ENCODE peak calls at places on chromosomes 13 and 19, in seven cellular contexts. R is nephron progenitor cell; W is NCI-H1930; K is GM12865; Q is activated naive CD8-positive, alpha-beta T cell treated with anti-CD3 and anti-CD28 coated beads, Interleukin-2, amount 50 U/mL, for 24 hours; C is KBM-7; H is T-cell. T is an unnamed sample.

GRCh38 chr19:58578430-58578925 is 5.3 kb upstream of the MZF1 start:
- DNase-seq in R (no peak), K (no peak), H (no peak), C (no peak), W (no peak), Q (no peak), T (no peak)

GRCh38 chr19:15393963-15394362 is 14.4 kb upstream of the AKAP8 start:
- DNase-seq in Q (no peak), W (no peak), K (no peak), R (no peak), C (no peak), H (no peak), T (no peak)

GRCh38 chr19:835201-835810 is 5.5 kb upstream of the PRTN3 start:
- DNase-seq in C (no peak), K (no peak), Q (no peak), H (no peak), R (no peak), W (no peak), T (no peak)

GRCh38 chr19:17448190-17448967 is at the start of gene TMEM221:
- DNase-seq in C (peak), R (peak), K (peak), H (peak), W (no peak), Q (peak), T (peak)

GRCh38 chr19:44544031-44544430 is 14.6 kb upstream of the CEACAM20 start:
- DNase-seq in H (no peak), K (no peak), W (no peak), R (no peak), C (no peak), Q (no peak), T (no peak)

GRCh38 chr19:47124937-47125668 is 5.5 kb upstream of the SAE1 start:
- DNase-seq in R (no peak), Q (no peak), W (peak), K (peak), C (peak), H (no peak), T (no peak)

GRCh38 chr13:73142091-73142490 is 83.3 kb downstream of the KLF5 start:
- DNase-seq in R (no peak), K (no peak), C (no peak), W (no peak), Q (no peak), H (no peak), T (no peak)

GRCh38 chr19:49502866-49503581 is 6.8 kb downstream of the RPS11 start:
- DNase-seq in Q (no peak), W (peak), C (peak), R (no peak), K (peak), H (peak), T (peak)

GRCh38 chr19:1070931-1071791 is 4.2 kb downstream of the ARHGAP45 start:
- DNase-seq in C (no peak), W (no peak), Q (no peak), H (no peak), K (no peak), R (peak), T (no peak)

GRCh38 chr19:57395710-57396109 is 6.1 kb downstream of the ZNF548 start:
- DNase-seq in Q (no peak), R (no peak), H (no peak), W (no peak), K (no peak), C (no peak), T (no peak)

GRCh38 chr13:78608254-78608704 is 4.9 kb upstream of the POU4F1 start:
- DNase-seq in Q (no peak), C (no peak), W (no peak), H (no peak), R (no peak), K (no peak), T (no peak)